ENCODE peak calls at places on chromosomes 2 and 18, in seven cellular contexts. X is choroid plexus epithelial cell, H is pancreas, I is nephron progenitor cell, W is heart left ventricle, G is mammary epithelial cell, U is uterus. R is an unnamed sample.

GRCh38 chr2:72613931-72614330 is 211.9 kb downstream of the EXOC6B start:
- DNase-seq in X (no peak), H (no peak), I (no peak), W (no peak), G (peak), U (no peak), R (no peak)

GRCh38 chr2:63023444-63023843 is 27.2 kb upstream of the OTX1 start:
- DNase-seq in X (peak), H (no peak), I (no peak), W (no peak), G (peak), U (no peak), R (no peak)

GRCh38 chr18:43574974-43575373 is 297.7 kb upstream of the SYT4 start:
- DNase-seq in X (no peak), H (no peak), I (no peak), W (no peak), G (no peak), U (no peak), R (no peak)

GRCh38 chr2:72993147-72993546 is 75.8 kb downstream of the EMX1 start:
- DNase-seq in X (peak), H (no peak), I (peak), W (peak), G (no peak), U (peak), R (peak)

GRCh38 chr2:232434563-232435374 is 21.2 kb upstream of the ALPI start:
- DNase-seq in X (no peak), H (no peak), I (no peak), W (no peak), G (no peak), U (no peak), R (no peak)

GRCh38 chr2:33014268-33014667 is 67.5 kb downstream of the LTBP1 start:
- DNase-seq in X (peak), H (no peak), I (no peak), W (no peak), G (peak), U (no peak), R (no peak)

GRCh38 chr2:233976690-233977294 is 59.6 kb downstream of the TRPM8 start:
- DNase-seq in X (peak), H (no peak), I (peak), W (no peak), G (peak), U (no peak), R (no peak)

GRCh38 chr2:62254424-62255266 is 58.7 kb downstream of the B3GNT2 start:
- DNase-seq in X (no peak), H (no peak), I (no peak), W (no peak), G (no peak), U (no peak), R (no peak)

GRCh38 chr2:125312342-125312741 is 1287.3 kb downstream of the CNTNAP5 start:
- DNase-seq in X (no peak), H (no peak), I (no peak), W (no peak), G (no peak), U (no peak), R (no peak)

GRCh38 chr18:53946561-53946960 is 277.9 kb downstream of the MBD2 start:
- DNase-seq in X (no peak), H (no peak), I (no peak), W (no peak), G (peak), U (no peak), R (no peak)

GRCh38 chr2:118251427-118251826 is 163.2 kb downstream of the INSIG2 start:
- DNase-seq in X (no peak), H (no peak), I (no peak), W (no peak), G (no peak), U (no peak), R (no peak)

GRCh38 chr2:239283288-239283945 is 117.4 kb downstream of the HDAC4 start:
- DNase-seq in X (no peak), H (no peak), I (no peak), W (no peak), G (no peak), U (peak), R (no peak)

GRCh38 chr2:15059870-15060617 is 427.5 kb downstream of the LRATD1 start:
- DNase-seq in X (no peak), H (no peak), I (no peak), W (no peak), G (peak), U (no peak), R (no peak)

GRCh38 chr2:30733829-30734520 is 73.3 kb downstream of the CAPN13 start:
- DNase-seq in X (no peak), H (no peak), I (no peak), W (no peak), G (no peak), U (no peak), R (no peak)

GRCh38 chr18:46250812-46251173 is 146.6 kb downstream of the HAUS1 start:
- DNase-seq in X (no peak), H (no peak), I (no peak), W (no peak), G (no peak), U (no peak), R (no peak)

GRCh38 chr2:191049728-191050639 is 36.0 kb upstream of the STAT1 start:
- DNase-seq in X (peak), H (no peak), I (no peak), W (no peak), G (no peak), U (no peak), R (no peak)

GRCh38 chr2:237876056-237876439 is 16.6 kb downstream of the RAMP1 start:
- DNase-seq in X (no peak), H (no peak), I (no peak), W (no peak), G (no peak), U (peak), R (no peak)

GRCh38 chr2:49044680-49045079 is 109.6 kb downstream of the FSHR start:
- DNase-seq in X (peak), H (no peak), I (no peak), W (no peak), G (no peak), U (no peak), R (no peak)

GRCh38 chr2:1136071-1136470 is 185.4 kb downstream of the SNTG2 start:
- DNase-seq in X (peak), H (no peak), I (no peak), W (no peak), G (no peak), U (no peak), R (no peak)

GRCh38 chr2:145626301-145626700 is 1106.4 kb upstream of the ZEB2 start:
- DNase-seq in X (no peak), H (no peak), I (no peak), W (no peak), G (no peak), U (no peak), R (no peak)

GRCh38 chr2:177029501-177029900 is 183.1 kb upstream of the HNRNPA3 start:
- DNase-seq in X (no peak), H (no peak), I (no peak), W (no peak), G (peak), U (no peak), R (no peak)

GRCh38 chr18:24878289-24878688 is 417.9 kb downstream of the HRH4 start:
- DNase-seq in X (peak), H (no peak), I (no peak), W (no peak), G (peak), U (no peak), R (no peak)
- TF ChIP-seq CTCF in X (peak), H (no peak), I (peak), W (peak), G (peak), U (peak), R (peak)

GRCh38 chr2:80086831-80087230 is 217.7 kb downstream of the LRRTM1 start:
- DNase-seq in X (peak), H (no peak), I (no peak), W (no peak), G (no peak), U (no peak), R (no peak)
- TF ChIP-seq CTCF in X (no peak), H (no peak), I (no peak), W (no peak), G (no peak), U (no peak), R (no peak)

GRCh38 chr2:196453613-196454047 is 185.9 kb upstream of the CCDC150 start:
- DNase-seq in X (peak), H (no peak), I (peak), W (peak), G (peak), U (no peak), R (peak)
- TF ChIP-seq CTCF in X (peak), H (no peak), I (peak), W (peak), G (peak), U (peak), R (peak)

GRCh38 chr2:200901459-200902072 is 12.4 kb downstream of the NIF3L1 start:
- DNase-seq in X (peak), H (peak), I (peak), W (peak), G (peak), U (peak), R (peak)

GRCh38 chr2:200909958-200910357 is 20.8 kb downstream of the NIF3L1 start:
- DNase-seq in X (no peak), H (no peak), I (no peak), W (no peak), G (no peak), U (no peak), R (no peak)

GRCh38 chr2:200905618-200906296 is 16.6 kb downstream of the NIF3L1 start:
- DNase-seq in X (peak), H (peak), I (peak), W (peak), G (peak), U (peak), R (peak)
- TF ChIP-seq CTCF in X (peak), H (peak), I (peak), W (peak), G (peak), U (peak), R (peak)